ENCODE peak calls at places on chromosomes 1 and 21, in eight cellular contexts. One of them, this sample, is unnamed.
A peak's percentile ranks its signal among the peaks of the same experiment; 100 is the strongest.

GRCh38 chr21:43321111-43321510 is 105.8 kb downstream of the SIK1 start:
- DNase-seq in HCT116: no peak
- DNase-seq in foreskin keratinocyte: no peak
- DNase-seq in body of pancreas: no peak
- DNase-seq in breast epithelium: no peak
- DNase-seq in hepatocyte: peak; percentile 77
- DNase-seq in psoas muscle: no peak
- DNase-seq in naive thymus-derived CD4-positive, alpha-beta T cell: no peak
- DNase-seq in this sample: no peak

GRCh38 chr21:26820473-26820872 is 24.7 kb downstream of the ADAMTS1 start:
- DNase-seq in HCT116: no peak
- DNase-seq in foreskin keratinocyte: no peak
- DNase-seq in body of pancreas: no peak
- DNase-seq in breast epithelium: no peak
- DNase-seq in hepatocyte: no peak
- DNase-seq in psoas muscle: no peak
- DNase-seq in naive thymus-derived CD4-positive, alpha-beta T cell: no peak
- DNase-seq in this sample: no peak

GRCh38 chr1:46437723-46438122 is 43.6 kb downstream of the FAAH start:
- DNase-seq in HCT116: no peak
- DNase-seq in foreskin keratinocyte: no peak
- DNase-seq in body of pancreas: no peak
- DNase-seq in breast epithelium: no peak
- DNase-seq in hepatocyte: no peak
- DNase-seq in psoas muscle: no peak
- DNase-seq in naive thymus-derived CD4-positive, alpha-beta T cell: no peak
- DNase-seq in this sample: no peak

GRCh38 chr1:3266870-3267549 is 187.5 kb upstream of the ARHGEF16 start:
- DNase-seq in HCT116: no peak
- DNase-seq in foreskin keratinocyte: no peak
- DNase-seq in body of pancreas: no peak
- DNase-seq in breast epithelium: no peak
- DNase-seq in hepatocyte: no peak
- DNase-seq in psoas muscle: no peak
- DNase-seq in naive thymus-derived CD4-positive, alpha-beta T cell: no peak
- DNase-seq in this sample: no peak

GRCh38 chr21:15003463-15004135 is 61.2 kb downstream of the NRIP1 start:
- DNase-seq in HCT116: no peak
- DNase-seq in foreskin keratinocyte: no peak
- DNase-seq in body of pancreas: no peak
- DNase-seq in breast epithelium: no peak
- DNase-seq in hepatocyte: no peak
- DNase-seq in psoas muscle: peak; percentile 42
- DNase-seq in naive thymus-derived CD4-positive, alpha-beta T cell: no peak
- DNase-seq in this sample: no peak

GRCh38 chr1:16617101-16617727 is 3.9 kb upstream of the NBPF1 start:
- DNase-seq in HCT116: no peak
- DNase-seq in foreskin keratinocyte: no peak
- DNase-seq in body of pancreas: peak; percentile 24
- DNase-seq in breast epithelium: no peak
- DNase-seq in hepatocyte: no peak
- DNase-seq in psoas muscle: peak; percentile 51
- DNase-seq in naive thymus-derived CD4-positive, alpha-beta T cell: no peak
- DNase-seq in this sample: peak; percentile 82

GRCh38 chr1:1071486-1072298 is 2.4 kb downstream of the RNF223 start:
- DNase-seq in HCT116: no peak
- DNase-seq in foreskin keratinocyte: no peak
- DNase-seq in body of pancreas: no peak
- DNase-seq in breast epithelium: no peak
- DNase-seq in hepatocyte: no peak
- DNase-seq in psoas muscle: no peak
- DNase-seq in naive thymus-derived CD4-positive, alpha-beta T cell: no peak
- DNase-seq in this sample: peak; percentile 87

GRCh38 chr1:205533729-205534443 is 29.4 kb downstream of the CDK18 start:
- DNase-seq in HCT116: no peak
- DNase-seq in foreskin keratinocyte: no peak
- DNase-seq in body of pancreas: no peak
- DNase-seq in breast epithelium: no peak
- DNase-seq in hepatocyte: no peak
- DNase-seq in psoas muscle: peak; percentile 28
- DNase-seq in naive thymus-derived CD4-positive, alpha-beta T cell: no peak
- DNase-seq in this sample: peak; percentile 47

GRCh38 chr1:93519196-93519825 is 71.4 kb downstream of the FNBP1L start:
- DNase-seq in HCT116: no peak
- DNase-seq in foreskin keratinocyte: peak; percentile 88
- DNase-seq in body of pancreas: no peak
- DNase-seq in breast epithelium: no peak
- DNase-seq in hepatocyte: no peak
- DNase-seq in psoas muscle: no peak
- DNase-seq in naive thymus-derived CD4-positive, alpha-beta T cell: no peak
- DNase-seq in this sample: no peak

GRCh38 chr21:19122371-19122770 is 718.8 kb upstream of the TMPRSS15 start:
- DNase-seq in HCT116: no peak
- DNase-seq in foreskin keratinocyte: no peak
- DNase-seq in body of pancreas: no peak
- DNase-seq in breast epithelium: no peak
- DNase-seq in hepatocyte: no peak
- DNase-seq in psoas muscle: no peak
- DNase-seq in naive thymus-derived CD4-positive, alpha-beta T cell: no peak
- DNase-seq in this sample: no peak

GRCh38 chr1:80047791-80048190 is 1041.3 kb upstream of the ADGRL4 start:
- DNase-seq in HCT116: no peak
- DNase-seq in foreskin keratinocyte: no peak
- DNase-seq in body of pancreas: no peak
- DNase-seq in breast epithelium: no peak
- DNase-seq in hepatocyte: no peak
- DNase-seq in psoas muscle: no peak
- DNase-seq in naive thymus-derived CD4-positive, alpha-beta T cell: no peak
- DNase-seq in this sample: no peak

GRCh38 chr1:37034301-37035013 is at the start of gene GRIK3:
- DNase-seq in HCT116: no peak
- DNase-seq in foreskin keratinocyte: no peak
- DNase-seq in body of pancreas: no peak
- DNase-seq in breast epithelium: no peak
- DNase-seq in hepatocyte: peak; percentile 38
- DNase-seq in psoas muscle: no peak
- DNase-seq in naive thymus-derived CD4-positive, alpha-beta T cell: no peak
- DNase-seq in this sample: no peak

DNA sequence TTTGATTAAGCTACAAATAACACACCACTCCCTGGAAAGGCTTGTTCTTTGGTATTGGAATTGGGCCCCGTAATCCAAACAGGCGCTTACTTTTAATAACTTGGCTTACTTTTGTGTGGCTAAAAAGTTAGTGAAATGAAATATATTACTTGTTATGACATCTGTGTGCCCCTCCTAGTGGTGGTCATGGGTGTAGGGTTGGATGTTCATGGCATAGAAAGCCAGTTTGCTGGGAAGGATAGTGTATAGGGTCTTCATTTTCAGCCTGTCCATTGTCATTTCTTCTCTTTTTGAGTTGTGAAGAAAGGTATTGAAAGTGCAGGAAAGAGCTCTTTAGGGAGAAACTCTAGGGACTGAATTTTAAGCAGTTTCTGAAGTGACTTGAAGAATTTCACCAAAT is 5.9 kb downstream of the CDC14A start:
- DNase-seq in HCT116: no peak
- DNase-seq in foreskin keratinocyte: no peak
- DNase-seq in body of pancreas: no peak
- DNase-seq in breast epithelium: no peak
- DNase-seq in hepatocyte: no peak
- DNase-seq in psoas muscle: no peak
- DNase-seq in naive thymus-derived CD4-positive, alpha-beta T cell: peak; percentile 33
- DNase-seq in this sample: no peak
- H3K27ac ChIP-seq in HCT116: no peak overlapping the region
- H3K27ac ChIP-seq in foreskin keratinocyte: no peak overlapping the region
- H3K27ac ChIP-seq in body of pancreas: no peak overlapping the region
- H3K27ac ChIP-seq in breast epithelium: peak overlapping the region; percentile 46
- H3K27ac ChIP-seq in hepatocyte: no peak overlapping the region
- H3K27ac ChIP-seq in psoas muscle: no peak overlapping the region
- H3K27ac ChIP-seq in naive thymus-derived CD4-positive, alpha-beta T cell: peak overlapping the region; percentile 25
- H3K27ac ChIP-seq in this sample: no peak overlapping the region

DNA sequence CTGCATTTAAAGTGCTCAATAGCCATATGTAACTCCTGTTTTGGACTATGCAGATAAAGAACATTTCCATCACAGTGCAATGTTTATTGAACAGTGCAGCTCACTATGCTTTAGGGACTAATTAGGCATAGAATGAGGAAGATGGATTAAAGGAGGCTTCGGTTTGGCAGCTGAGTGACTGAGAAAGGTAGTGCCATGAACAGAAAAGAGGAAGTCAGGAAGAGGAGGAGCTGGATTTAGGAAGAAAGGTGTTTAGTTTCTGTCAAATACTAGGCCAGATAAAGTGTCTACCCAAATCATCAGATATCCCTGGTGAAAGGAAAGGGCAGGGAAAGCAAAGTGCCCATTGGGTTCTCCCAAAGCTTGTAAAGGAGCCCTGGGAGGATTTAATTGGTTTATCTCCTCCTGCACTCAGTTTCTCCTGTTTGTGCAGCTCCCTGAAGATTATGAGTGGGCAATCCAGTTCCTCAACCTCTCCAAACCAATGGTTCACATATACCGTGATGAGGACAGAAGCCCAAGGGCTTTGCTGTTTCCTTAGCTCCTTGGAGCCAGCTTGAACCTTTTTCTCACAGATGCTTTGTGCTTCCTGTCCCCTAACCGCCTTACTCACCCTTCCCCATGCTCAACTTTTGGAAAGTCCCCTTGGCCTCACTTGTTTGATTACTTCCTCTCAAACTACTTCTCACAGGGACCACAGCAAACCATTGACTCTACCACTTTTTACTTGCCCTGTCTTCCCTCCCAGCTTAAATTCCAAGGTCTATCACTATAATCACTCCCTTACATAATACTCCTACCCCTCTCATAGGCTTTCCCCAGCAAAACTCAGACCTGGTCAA is 3.5 kb upstream of the RAP1A start:
- DNase-seq in HCT116: no peak
- DNase-seq in foreskin keratinocyte: no peak
- DNase-seq in body of pancreas: no peak
- DNase-seq in breast epithelium: no peak
- DNase-seq in hepatocyte: no peak
- DNase-seq in psoas muscle: no peak
- DNase-seq in naive thymus-derived CD4-positive, alpha-beta T cell: peak; percentile 57
- DNase-seq in this sample: no peak
- H3K27ac ChIP-seq in HCT116: no peak overlapping the region
- H3K27ac ChIP-seq in foreskin keratinocyte: no peak overlapping the region
- H3K27ac ChIP-seq in body of pancreas: no peak overlapping the region
- H3K27ac ChIP-seq in breast epithelium: no peak overlapping the region
- H3K27ac ChIP-seq in hepatocyte: no peak overlapping the region
- H3K27ac ChIP-seq in psoas muscle: no peak overlapping the region
- H3K27ac ChIP-seq in naive thymus-derived CD4-positive, alpha-beta T cell: peak overlapping the region; percentile 53
- H3K27ac ChIP-seq in this sample: no peak overlapping the region

GRCh38 chr21:44999972-45000636 is 60.3 kb downstream of the SLX9 start:
- DNase-seq in HCT116: no peak
- DNase-seq in foreskin keratinocyte: no peak
- DNase-seq in body of pancreas: peak; percentile 8
- DNase-seq in breast epithelium: peak; percentile 76
- DNase-seq in hepatocyte: no peak
- DNase-seq in psoas muscle: peak; percentile 53
- DNase-seq in naive thymus-derived CD4-positive, alpha-beta T cell: no peak
- DNase-seq in this sample: peak; percentile 72
- H3K27ac ChIP-seq in HCT116: no peak overlapping the region
- H3K27ac ChIP-seq in foreskin keratinocyte: no peak overlapping the region
- H3K27ac ChIP-seq in body of pancreas: no peak overlapping the region
- H3K27ac ChIP-seq in breast epithelium: peak overlapping the region; percentile 74
- H3K27ac ChIP-seq in hepatocyte: no peak overlapping the region
- H3K27ac ChIP-seq in psoas muscle: no peak overlapping the region
- H3K27ac ChIP-seq in naive thymus-derived CD4-positive, alpha-beta T cell: no peak overlapping the region
- H3K27ac ChIP-seq in this sample: no peak overlapping the region

GRCh38 chr1:201383647-201384405 is 6.3 kb upstream of the TNNT2 start:
- DNase-seq in HCT116: no peak
- DNase-seq in foreskin keratinocyte: peak; percentile 88
- DNase-seq in body of pancreas: no peak
- DNase-seq in breast epithelium: no peak
- DNase-seq in hepatocyte: peak; percentile 72
- DNase-seq in psoas muscle: peak; percentile 71
- DNase-seq in naive thymus-derived CD4-positive, alpha-beta T cell: no peak
- DNase-seq in this sample: no peak
- H3K27ac ChIP-seq in HCT116: no peak overlapping the region
- H3K27ac ChIP-seq in foreskin keratinocyte: no peak overlapping the region
- H3K27ac ChIP-seq in body of pancreas: no peak overlapping the region
- H3K27ac ChIP-seq in breast epithelium: no peak overlapping the region
- H3K27ac ChIP-seq in hepatocyte: peak overlapping the region; percentile 74
- H3K27ac ChIP-seq in psoas muscle: peak overlapping the region; percentile 79
- H3K27ac ChIP-seq in naive thymus-derived CD4-positive, alpha-beta T cell: no peak overlapping the region
- H3K27ac ChIP-seq in this sample: no peak overlapping the region

DNA sequence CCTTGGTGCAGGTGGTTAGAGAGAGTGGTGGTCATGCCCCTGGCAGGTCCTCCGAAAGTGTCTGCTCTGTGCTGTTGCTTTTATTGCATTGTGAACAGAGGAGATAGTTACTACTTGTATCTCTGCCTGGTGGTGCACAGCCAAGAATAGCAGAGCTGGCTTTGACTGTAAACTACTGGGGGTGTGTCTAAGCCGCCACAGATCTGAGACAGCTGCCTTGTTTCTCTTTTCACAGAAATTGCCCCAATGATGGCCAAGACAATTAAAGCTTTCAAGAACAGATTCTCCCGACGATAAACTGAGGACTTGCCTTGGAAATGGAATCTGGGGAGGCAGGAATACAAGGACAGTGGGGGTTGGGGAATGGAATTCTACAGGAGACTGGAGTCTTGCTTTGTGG is 16.0 kb downstream of the ELOA start:
- DNase-seq in HCT116: no peak
- DNase-seq in foreskin keratinocyte: no peak
- DNase-seq in body of pancreas: no peak
- DNase-seq in breast epithelium: no peak
- DNase-seq in hepatocyte: no peak
- DNase-seq in psoas muscle: no peak
- DNase-seq in naive thymus-derived CD4-positive, alpha-beta T cell: no peak
- DNase-seq in this sample: no peak
- H3K27ac ChIP-seq in HCT116: no peak overlapping the region
- H3K27ac ChIP-seq in foreskin keratinocyte: no peak overlapping the region
- H3K27ac ChIP-seq in body of pancreas: no peak overlapping the region
- H3K27ac ChIP-seq in breast epithelium: no peak overlapping the region
- H3K27ac ChIP-seq in hepatocyte: no peak overlapping the region
- H3K27ac ChIP-seq in psoas muscle: peak overlapping the region; percentile 19
- H3K27ac ChIP-seq in naive thymus-derived CD4-positive, alpha-beta T cell: no peak overlapping the region
- H3K27ac ChIP-seq in this sample: no peak overlapping the region

DNA sequence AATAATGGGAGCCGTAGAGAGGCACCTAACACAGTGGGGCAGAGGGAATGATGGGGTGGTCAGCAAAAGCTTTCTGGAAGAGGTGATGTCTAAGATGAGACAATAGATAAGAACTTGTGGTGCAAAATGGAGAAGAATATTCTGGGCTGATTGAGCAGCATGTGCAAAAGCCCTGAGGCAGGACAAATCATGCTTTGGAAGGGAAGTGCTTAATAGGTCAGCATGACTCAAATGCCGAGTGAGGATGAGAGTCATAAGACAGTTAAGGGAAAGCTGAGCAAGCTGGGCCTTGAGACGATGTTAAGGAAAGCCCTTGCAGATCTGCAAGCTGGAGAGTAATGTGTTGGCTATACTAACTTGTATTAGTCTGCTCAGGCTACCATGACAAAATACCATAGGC is 37.3 kb upstream of the ASB17 start:
- DNase-seq in HCT116: no peak
- DNase-seq in foreskin keratinocyte: peak; percentile 90
- DNase-seq in body of pancreas: no peak
- DNase-seq in breast epithelium: no peak
- DNase-seq in hepatocyte: no peak
- DNase-seq in psoas muscle: no peak
- DNase-seq in naive thymus-derived CD4-positive, alpha-beta T cell: no peak
- DNase-seq in this sample: no peak
- H3K27ac ChIP-seq in HCT116: no peak overlapping the region
- H3K27ac ChIP-seq in foreskin keratinocyte: no peak overlapping the region
- H3K27ac ChIP-seq in body of pancreas: no peak overlapping the region
- H3K27ac ChIP-seq in breast epithelium: no peak overlapping the region
- H3K27ac ChIP-seq in hepatocyte: no peak overlapping the region
- H3K27ac ChIP-seq in psoas muscle: no peak overlapping the region
- H3K27ac ChIP-seq in naive thymus-derived CD4-positive, alpha-beta T cell: no peak overlapping the region
- H3K27ac ChIP-seq in this sample: no peak overlapping the region

GRCh38 chr1:194281372-194281771 is 1095.0 kb upstream of the B3GALT2 start:
- DNase-seq in HCT116: no peak
- DNase-seq in foreskin keratinocyte: no peak
- DNase-seq in body of pancreas: no peak
- DNase-seq in breast epithelium: no peak
- DNase-seq in hepatocyte: no peak
- DNase-seq in psoas muscle: no peak
- DNase-seq in naive thymus-derived CD4-positive, alpha-beta T cell: no peak
- DNase-seq in this sample: no peak
- H3K27ac ChIP-seq in HCT116: no peak overlapping the region
- H3K27ac ChIP-seq in foreskin keratinocyte: no peak overlapping the region
- H3K27ac ChIP-seq in body of pancreas: no peak overlapping the region
- H3K27ac ChIP-seq in breast epithelium: no peak overlapping the region
- H3K27ac ChIP-seq in hepatocyte: no peak overlapping the region
- H3K27ac ChIP-seq in psoas muscle: no peak overlapping the region
- H3K27ac ChIP-seq in naive thymus-derived CD4-positive, alpha-beta T cell: no peak overlapping the region
- H3K27ac ChIP-seq in this sample: no peak overlapping the region